ENCODE peak calls at places on chromosomes 1 and 21, in four cellular contexts. One of them, this sample, is unnamed.

GRCh38 chr1:246004281-246004680 is 502.8 kb downstream of the SMYD3 start:
- DNase-seq in A549: no peak
- DNase-seq in esophagus squamous epithelium: no peak
- DNase-seq in pancreas: no peak
- DNase-seq in this sample: no peak

GRCh38 chr1:235077163-235077540 is 51.5 kb downstream of the TOMM20 start:
- DNase-seq in A549: no peak
- DNase-seq in esophagus squamous epithelium: no peak
- DNase-seq in pancreas: no peak
- DNase-seq in this sample: no peak

GRCh38 chr1:55530749-55531478 is 315.8 kb upstream of the USP24 start:
- DNase-seq in esophagus squamous epithelium: no peak
- DNase-seq in pancreas: no peak
- DNase-seq in A549: no peak
- DNase-seq in this sample: no peak

GRCh38 chr1:18556364-18556763 is 74.3 kb upstream of the PAX7 start:
- DNase-seq in pancreas: no peak
- DNase-seq in esophagus squamous epithelium: no peak
- DNase-seq in A549: peak; percentile 28
- DNase-seq in this sample: no peak

GRCh38 chr1:39927538-39927937 is 25.8 kb upstream of the MYCL start:
- DNase-seq in A549: no peak
- DNase-seq in esophagus squamous epithelium: no peak
- DNase-seq in pancreas: no peak
- DNase-seq in this sample: no peak

GRCh38 chr1:3668585-3669300 is 16.4 kb downstream of the TP73 start:
- DNase-seq in pancreas: peak; percentile 99
- DNase-seq in esophagus squamous epithelium: no peak
- DNase-seq in A549: peak; percentile 32
- DNase-seq in this sample: no peak

GRCh38 chr1:85047472-85048295 is 616 bp downstream of the MCOLN3 start:
- DNase-seq in esophagus squamous epithelium: no peak
- DNase-seq in pancreas: peak; percentile 76
- DNase-seq in A549: peak; percentile 6
- DNase-seq in this sample: no peak

GRCh38 chr1:38344705-38345104 is 298.1 kb upstream of the POU3F1 start:
- DNase-seq in esophagus squamous epithelium: no peak
- DNase-seq in pancreas: no peak
- DNase-seq in A549: no peak
- DNase-seq in this sample: no peak

GRCh38 chr1:30061292-30062204 is 661.8 kb downstream of the MATN1 start:
- DNase-seq in A549: no peak
- DNase-seq in esophagus squamous epithelium: no peak
- DNase-seq in pancreas: no peak
- DNase-seq in this sample: no peak

GRCh38 chr1:162736184-162736583 is 54.3 kb upstream of the HSD17B7 start:
- DNase-seq in A549: no peak
- DNase-seq in pancreas: no peak
- DNase-seq in esophagus squamous epithelium: no peak
- DNase-seq in this sample: no peak

GRCh38 chr1:201156819-201157218 is 2.5 kb upstream of the TMEM9 start:
- DNase-seq in esophagus squamous epithelium: no peak
- DNase-seq in A549: no peak
- DNase-seq in pancreas: no peak
- DNase-seq in this sample: no peak

GRCh38 chr1:201153474-201154388 is 543 bp downstream of the TMEM9 start:
- DNase-seq in A549: no peak
- DNase-seq in pancreas: no peak
- DNase-seq in esophagus squamous epithelium: no peak
- DNase-seq in this sample: no peak

GRCh38 chr1:201154389-201155165 is at the start of gene TMEM9:
- DNase-seq in esophagus squamous epithelium: peak; percentile 87
- DNase-seq in pancreas: peak; percentile 100
- DNase-seq in A549: peak; percentile 93
- DNase-seq in this sample: peak; percentile 87

GRCh38 chr1:201156346-201156745 is 2.1 kb upstream of the TMEM9 start:
- DNase-seq in A549: no peak
- DNase-seq in pancreas: no peak
- DNase-seq in esophagus squamous epithelium: no peak
- DNase-seq in this sample: no peak

DNA sequence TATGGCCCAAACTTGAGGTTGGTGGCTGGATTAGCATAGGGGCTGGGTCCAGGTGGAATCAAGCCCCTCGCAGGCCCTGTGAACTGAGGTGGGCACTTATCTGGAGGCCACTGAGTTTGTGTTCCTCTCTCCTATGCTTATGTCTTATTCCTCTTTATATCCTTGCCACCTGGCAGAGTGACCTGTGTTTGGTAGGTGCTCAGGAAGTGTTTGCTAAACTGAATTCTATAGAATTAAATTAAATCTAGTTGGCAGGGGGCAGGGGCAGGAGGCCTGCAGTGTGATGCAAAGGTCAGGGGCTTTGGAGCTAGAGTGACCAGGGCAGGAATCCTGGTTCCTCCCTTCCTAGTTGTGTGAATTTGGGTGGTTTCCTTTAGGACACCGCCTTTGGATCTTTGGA is 1.1 kb upstream of the TMEM9 start:
- DNase-seq in pancreas: no peak
- DNase-seq in esophagus squamous epithelium: no peak
- DNase-seq in A549: no peak
- DNase-seq in this sample: no peak
- H3K4me3 ChIP-seq in pancreas: no peak overlapping the region
- H3K4me3 ChIP-seq in esophagus squamous epithelium: no peak overlapping the region
- H3K4me3 ChIP-seq in A549: no peak overlapping the region
- H3K4me3 ChIP-seq in this sample: no peak overlapping the region

GRCh38 chr1:101312192-101312591 is 75.4 kb downstream of the S1PR1 start:
- DNase-seq in pancreas: no peak
- DNase-seq in A549: no peak
- DNase-seq in esophagus squamous epithelium: no peak
- DNase-seq in this sample: no peak

GRCh38 chr1:101316801-101317200 is 80.0 kb downstream of the S1PR1 start:
- DNase-seq in A549: no peak
- DNase-seq in pancreas: no peak
- DNase-seq in esophagus squamous epithelium: no peak
- DNase-seq in this sample: no peak

GRCh38 chr1:101316276-101316675 is 79.5 kb downstream of the S1PR1 start:
- DNase-seq in esophagus squamous epithelium: no peak
- DNase-seq in A549: no peak
- DNase-seq in pancreas: no peak
- DNase-seq in this sample: no peak

GRCh38 chr1:101314244-101314643 is 77.4 kb downstream of the S1PR1 start:
- DNase-seq in esophagus squamous epithelium: no peak
- DNase-seq in pancreas: no peak
- DNase-seq in A549: no peak
- DNase-seq in this sample: no peak

GRCh38 chr1:101317590-101317989 is 80.8 kb downstream of the S1PR1 start:
- DNase-seq in A549: no peak
- DNase-seq in pancreas: no peak
- DNase-seq in esophagus squamous epithelium: no peak
- DNase-seq in this sample: no peak
- TF ChIP-seq CTCF in A549: no peak
- TF ChIP-seq CTCF in pancreas: no peak
- TF ChIP-seq CTCF in esophagus squamous epithelium: no peak
- TF ChIP-seq CTCF in this sample: no peak

GRCh38 chr1:4724001-4724400 is 69.6 kb downstream of the AJAP1 start:
- DNase-seq in A549: no peak
- DNase-seq in pancreas: no peak
- DNase-seq in esophagus squamous epithelium: no peak
- DNase-seq in this sample: no peak
- H3K4me3 ChIP-seq in A549: no peak overlapping the region
- H3K4me3 ChIP-seq in pancreas: no peak overlapping the region
- H3K4me3 ChIP-seq in esophagus squamous epithelium: no peak overlapping the region
- H3K4me3 ChIP-seq in this sample: no peak overlapping the region

GRCh38 chr1:192225713-192226112 is 67.5 kb downstream of the RGS18 start:
- DNase-seq in pancreas: no peak
- DNase-seq in esophagus squamous epithelium: no peak
- DNase-seq in A549: no peak
- DNase-seq in this sample: peak; percentile 23
- TF ChIP-seq CTCF in pancreas: no peak
- TF ChIP-seq CTCF in esophagus squamous epithelium: no peak
- TF ChIP-seq CTCF in A549: no peak
- TF ChIP-seq CTCF in this sample: no peak

GRCh38 chr1:177932123-177932522 is 37.7 kb downstream of the SEC16B start:
- DNase-seq in pancreas: no peak
- DNase-seq in A549: no peak
- DNase-seq in esophagus squamous epithelium: no peak
- DNase-seq in this sample: no peak
- H3K4me3 ChIP-seq in pancreas: no peak overlapping the region
- H3K4me3 ChIP-seq in A549: no peak overlapping the region
- H3K4me3 ChIP-seq in esophagus squamous epithelium: no peak overlapping the region
- H3K4me3 ChIP-seq in this sample: no peak overlapping the region

GRCh38 chr21:17269760-17270159 is 243.1 kb upstream of the CXADR start:
- DNase-seq in pancreas: no peak
- DNase-seq in A549: no peak
- DNase-seq in esophagus squamous epithelium: no peak
- DNase-seq in this sample: no peak

GRCh38 chr21:17270234-17270633 is 242.6 kb upstream of the CXADR start:
- DNase-seq in A549: peak; percentile 18
- DNase-seq in esophagus squamous epithelium: no peak
- DNase-seq in pancreas: no peak
- DNase-seq in this sample: peak; percentile 1
- TF ChIP-seq CTCF in A549: peak; percentile 40
- TF ChIP-seq CTCF in esophagus squamous epithelium: peak; percentile 80
- TF ChIP-seq CTCF in pancreas: peak; percentile 17
- TF ChIP-seq CTCF in this sample: peak; percentile 43

GRCh38 chr1:229230136-229230892 is 40.6 kb upstream of the RAB4A start:
- DNase-seq in esophagus squamous epithelium: no peak
- DNase-seq in A549: no peak
- DNase-seq in pancreas: no peak
- DNase-seq in this sample: no peak
- H3K4me3 ChIP-seq in esophagus squamous epithelium: no peak overlapping the region
- H3K4me3 ChIP-seq in A549: no peak overlapping the region
- H3K4me3 ChIP-seq in pancreas: no peak overlapping the region
- H3K4me3 ChIP-seq in this sample: no peak overlapping the region

DNA sequence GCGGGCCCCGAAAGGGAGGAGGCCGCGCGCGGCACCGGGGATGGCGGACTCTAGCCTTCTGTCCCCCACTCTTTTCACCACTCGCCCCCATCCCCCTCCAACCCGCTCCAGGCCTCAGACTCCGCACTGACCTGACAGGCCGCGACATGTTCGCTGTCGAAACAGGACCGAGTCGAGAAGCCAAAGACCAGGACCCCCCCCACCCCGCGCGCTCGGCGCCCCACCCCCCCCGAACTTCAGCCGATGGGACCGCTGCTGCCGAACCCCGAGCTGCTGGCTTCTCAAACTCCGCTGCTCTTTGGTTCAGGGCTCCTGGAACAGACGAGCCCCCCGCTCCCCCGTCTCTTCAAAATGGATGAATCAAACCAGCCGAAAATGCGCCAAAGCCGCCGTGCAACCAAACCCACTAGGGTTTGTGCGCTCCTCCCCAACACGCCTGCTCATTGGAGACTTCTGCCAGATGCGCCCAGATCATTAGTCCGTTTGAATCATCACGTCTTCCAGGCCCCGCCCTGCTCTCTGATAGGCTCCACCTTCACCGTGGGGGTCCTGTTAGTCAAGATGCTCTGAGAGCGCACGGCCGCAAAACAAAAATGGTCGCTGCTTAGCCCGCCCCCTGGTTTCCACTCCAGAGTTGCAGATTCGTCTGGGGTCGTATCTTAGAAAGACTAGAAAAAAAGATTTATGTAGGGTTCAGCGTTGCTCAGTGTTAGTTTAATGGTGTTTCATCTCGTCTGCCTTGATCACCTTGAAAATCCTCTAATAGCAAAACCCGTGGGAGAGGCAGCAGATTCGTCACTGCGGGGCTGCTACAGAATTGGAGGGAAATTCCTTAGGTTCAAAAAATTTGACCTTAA is at the start of gene NUCKS1:
- DNase-seq in pancreas: peak; percentile 97
- DNase-seq in esophagus squamous epithelium: peak; percentile 93
- DNase-seq in A549: peak; percentile 100
- DNase-seq in this sample: peak; percentile 99
- TF ChIP-seq CTCF in pancreas: no peak
- TF ChIP-seq CTCF in esophagus squamous epithelium: peak; percentile 34
- TF ChIP-seq CTCF in A549: no peak
- TF ChIP-seq CTCF in this sample: peak; percentile 42

This sample was measured in AG04450.